ENCODE peak calls at places on chromosomes 16 and 17, in four cellular contexts. N is fibroblast of the aortic adventitia, H is GM12878, S is ovary. L is an unnamed sample.

GRCh38 chr17:78351449-78352006 is 8.3 kb downstream of the SOCS3 start:
- DNase-seq in H (no peak), S (peak), N (peak), L (peak)

GRCh38 chr16:27628216-27628945 is 78.4 kb downstream of the KATNIP start:
- DNase-seq in N (peak), H (no peak), S (peak), L (no peak)

GRCh38 chr17:2909853-2910234 is 113.6 kb downstream of the RAP1GAP2 start:
- DNase-seq in H (no peak), S (no peak), N (no peak), L (no peak)

GRCh38 chr16:83586036-83586810 is 221.6 kb upstream of the HSBP1 start:
- DNase-seq in S (no peak), N (no peak), H (no peak), L (no peak)

GRCh38 chr16:81279375-81279774 is 35.4 kb upstream of the GAN start:
- DNase-seq in S (no peak), N (peak), H (no peak), L (peak)

GRCh38 chr16:3028716-3029319 is 5.0 kb downstream of the THOC6 start:
- DNase-seq in H (no peak), N (no peak), S (no peak), L (no peak)

GRCh38 chr17:50076221-50076590 is 18.9 kb upstream of the PDK2 start:
- DNase-seq in S (no peak), H (no peak), N (no peak), L (no peak)

GRCh38 chr17:73401911-73402310 is 90.1 kb upstream of the CDC42EP4 start:
- DNase-seq in S (peak), H (no peak), N (peak), L (peak)

GRCh38 chr17:63844293-63844672 is 1.8 kb upstream of the SMARCD2 start:
- DNase-seq in H (no peak), S (no peak), N (no peak), L (no peak)

DNA sequence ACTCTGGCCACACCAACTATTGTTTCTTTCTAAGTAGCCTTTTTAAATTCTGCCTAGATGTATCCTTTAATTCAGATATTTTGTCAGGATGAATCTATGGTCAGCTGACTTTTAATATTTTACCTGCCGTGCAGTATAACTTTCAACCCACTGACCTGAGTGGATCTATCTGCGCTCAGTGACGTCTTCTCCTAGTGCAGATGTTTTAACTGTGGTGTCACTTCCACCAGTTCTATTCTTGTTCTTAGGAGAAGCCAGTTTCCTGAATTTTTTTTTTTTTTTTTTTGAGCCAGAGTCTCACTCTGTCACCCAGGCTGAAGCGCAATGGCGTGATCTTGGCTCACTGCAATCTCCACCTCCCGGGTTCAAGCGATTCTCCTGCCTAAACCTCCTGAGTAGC is 5.0 kb upstream of the TM4SF5 start:
- DNase-seq in H (no peak), S (no peak), N (no peak), L (no peak)
- TF ChIP-seq CTCF in H (no peak), S (no peak), N (no peak), L (no peak)

DNA sequence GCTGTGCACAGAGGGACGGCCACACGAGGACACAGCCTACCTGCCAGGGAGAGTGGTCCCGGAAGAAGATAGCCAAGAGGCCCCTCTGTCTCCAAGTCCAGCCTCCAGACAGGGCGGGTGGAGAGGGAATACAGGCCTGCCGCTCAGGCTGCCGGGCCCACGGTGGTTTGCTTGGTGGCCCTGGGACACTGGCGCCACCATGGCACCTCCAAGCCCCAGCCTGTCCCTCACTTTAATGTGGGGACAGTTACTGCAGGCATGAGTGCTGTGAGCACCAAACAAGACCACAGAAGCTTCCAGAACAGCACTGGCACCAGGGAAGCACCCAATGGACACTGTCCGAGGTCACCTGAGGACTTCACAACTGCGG is 22.0 kb upstream of the CHMP6 start:
- DNase-seq in N (no peak), S (no peak), H (no peak), L (no peak)
- H3K4me3 ChIP-seq in N (no peak), S (no peak), H (no peak), L (no peak)

GRCh38 chr16:11498683-11499082 is 88.0 kb downstream of the LITAF start:
- DNase-seq in N (no peak), H (no peak), S (no peak), L (no peak)

GRCh38 chr16:11499295-11500089 is 87.2 kb downstream of the LITAF start:
- DNase-seq in H (no peak), S (no peak), N (no peak), L (no peak)

GRCh38 chr16:11497851-11498289 is 88.8 kb downstream of the LITAF start:
- DNase-seq in H (no peak), N (peak), S (peak), L (peak)

GRCh38 chr16:11495066-11495407 is 91.7 kb downstream of the LITAF start:
- DNase-seq in S (no peak), N (no peak), H (no peak), L (no peak)

GRCh38 chr16:11497329-11497805 is 89.4 kb downstream of the LITAF start:
- DNase-seq in H (peak), S (peak), N (peak), L (peak)
- TF ChIP-seq CTCF in H (no peak), S (no peak), N (peak), L (no peak)

DNA sequence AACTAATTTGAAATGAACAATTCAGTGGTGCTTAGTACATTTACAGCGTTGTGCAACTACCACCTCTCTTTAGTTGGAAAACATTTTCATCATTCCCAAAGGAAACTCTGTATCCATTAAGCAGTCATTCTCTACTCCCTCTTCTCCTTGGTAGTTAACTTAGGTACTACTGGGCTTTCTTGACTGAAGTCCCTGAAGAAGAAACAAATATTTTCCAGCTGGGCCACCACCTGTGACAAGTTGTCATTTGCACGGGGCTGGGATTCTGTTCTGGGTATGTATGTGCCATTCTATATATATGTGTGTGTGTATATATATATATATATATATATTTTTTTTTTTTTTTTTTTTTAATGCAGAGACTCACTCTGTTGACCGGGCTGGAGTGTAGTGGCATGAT is 15.4 kb upstream of the RMI2 start:
- DNase-seq in H (no peak), N (no peak), S (no peak), L (no peak)
- H3K4me3 ChIP-seq in H (no peak), N (no peak), S (no peak), L (no peak)

GRCh38 chr17:46977348-46977747 is 1.7 kb downstream of the RPRML start:
- DNase-seq in N (no peak), H (no peak), S (no peak), L (no peak)
- TF ChIP-seq CTCF in N (no peak), H (no peak), S (no peak), L (peak)

GRCh38 chr16:23941963-23942564 is 106.3 kb downstream of the PRKCB start:
- DNase-seq in H (no peak), S (no peak), N (no peak), L (no peak)
- H3K4me3 ChIP-seq in H (no peak), S (no peak), N (no peak), L (no peak)

L was measured in foreskin fibroblast.